ENCODE peak calls at places on chromosomes 13 and 19, in four cellular contexts. L is mesenteric fat pad, Y is progenitor cell of endocrine pancreas, J is skeletal muscle cell. Q is an unnamed sample.

GRCh38 chr19:14333101-14333871 is 48.0 kb upstream of the ADGRE5 start:
- DNase-seq in L (no peak), Y (peak; percentile 18), J (no peak), Q (no peak)

GRCh38 chr13:39692650-39693438 is 37.4 kb downstream of the COG6 start:
- DNase-seq in L (no peak), Y (no peak), J (no peak), Q (no peak)

GRCh38 chr19:38384209-38385027 is 3.4 kb downstream of the GGN start:
- DNase-seq in L (no peak), Y (no peak), J (no peak), Q (no peak)

GRCh38 chr13:25187596-25187995 is 15.5 kb upstream of the AMER2 start:
- DNase-seq in L (no peak), Y (no peak), J (no peak), Q (no peak)

GRCh38 chr19:3006075-3006767 is 22.9 kb downstream of the TLE2 start:
- DNase-seq in L (no peak), Y (no peak), J (no peak), Q (no peak)

GRCh38 chr19:39532233-39533002 is at the start of gene EID2B:
- DNase-seq in L (peak; percentile 99), Y (peak; percentile 90), J (peak; percentile 75), Q (peak; percentile 82)

GRCh38 chr13:52600666-52601065 is 41.6 kb upstream of the HNRNPA1L2 start:
- DNase-seq in L (no peak), Y (no peak), J (no peak), Q (no peak)

GRCh38 chr19:3296034-3296433 is 70.3 kb upstream of the NFIC start:
- DNase-seq in L (no peak), Y (no peak), J (no peak), Q (no peak)

GRCh38 chr19:6212403-6213265 is 67.1 kb downstream of the MLLT1 start:
- DNase-seq in L (no peak), Y (no peak), J (no peak), Q (no peak)

GRCh38 chr13:112990783-112991182 is 21.8 kb downstream of the MCF2L start:
- DNase-seq in L (no peak), Y (peak; percentile 61), J (no peak), Q (peak; percentile 97)

GRCh38 chr13:20686167-20686566 is 17.3 kb upstream of the IL17D start:
- DNase-seq in L (no peak), Y (no peak), J (no peak), Q (no peak)

GRCh38 chr13:33940898-33941297 is 122.9 kb downstream of the RFC3 start:
- DNase-seq in L (no peak), Y (no peak), J (peak; percentile 48), Q (no peak)

GRCh38 chr13:113939129-113939904 is 34.6 kb downstream of the C13orf46 start:
- DNase-seq in L (no peak), Y (no peak), J (no peak), Q (no peak)

GRCh38 chr19:32165750-32166149 is 179.7 kb upstream of the ZNF507 start:
- DNase-seq in L (peak; percentile 33), Y (no peak), J (no peak), Q (no peak)

GRCh38 chr13:94325660-94326059 is 153.8 kb downstream of the DCT start:
- DNase-seq in L (no peak), Y (no peak), J (no peak), Q (no peak)

GRCh38 chr13:114101325-114101821 is 31.1 kb downstream of the RASA3 start:
- DNase-seq in L (peak; percentile 89), Y (no peak), J (no peak), Q (no peak)

GRCh38 chr13:73429691-73430090 is 370.9 kb downstream of the KLF5 start:
- DNase-seq in L (no peak), Y (no peak), J (no peak), Q (no peak)

GRCh38 chr13:33045829-33046592 is 29.8 kb downstream of the KL start:
- DNase-seq in L (no peak), Y (no peak), J (no peak), Q (no peak)

GRCh38 chr13:76879211-76879875 is 6.9 kb downstream of the KCTD12 start:
- DNase-seq in L (no peak), Y (no peak), J (peak; percentile 87), Q (no peak)

GRCh38 chr19:16442386-16443276 is 29.1 kb downstream of the EPS15L1 start:
- DNase-seq in L (no peak), Y (no peak), J (no peak), Q (peak; percentile 29)

GRCh38 chr19:7783991-7784421 is 21.0 kb downstream of the CLEC4M start:
- DNase-seq in L (peak; percentile 62), Y (no peak), J (no peak), Q (no peak)

GRCh38 chr13:33721719-33722118 is 96.2 kb upstream of the RFC3 start:
- DNase-seq in L (no peak), Y (no peak), J (no peak), Q (no peak)

GRCh38 chr13:33931397-33931987 is 113.5 kb downstream of the RFC3 start:
- DNase-seq in L (no peak), Y (peak; percentile 21), J (no peak), Q (peak; percentile 2)

GRCh38 chr19:19495614-19496603 is 19.4 kb downstream of the TSSK6 start:
- DNase-seq in L (no peak), Y (no peak), J (no peak), Q (no peak)

GRCh38 chr19:47526798-47527197 is 11.9 kb upstream of the NAPA start:
- DNase-seq in L (no peak), Y (no peak), J (no peak), Q (no peak)

GRCh38 chr13:113945857-113946408 is 27.9 kb downstream of the C13orf46 start:
- DNase-seq in L (no peak), Y (no peak), J (no peak), Q (no peak)

GRCh38 chr19:39540333-39540673 is 342 bp upstream of the EID2 start:
- DNase-seq in L (no peak), Y (no peak), J (no peak), Q (no peak)

GRCh38 chr19:35115538-35115951 is at the start of gene FXYD3:
- DNase-seq in L (no peak), Y (no peak), J (no peak), Q (no peak)

GRCh38 chr19:36141039-36141914 is 1.4 kb downstream of the CAPNS1 start:
- DNase-seq in L (peak; percentile 94), Y (peak; percentile 80), J (peak; percentile 36), Q (peak; percentile 55)

Q was measured in NCI-H510A.